ENCODE peak calls at places on chromosomes 13 and 19, in four cellular contexts. F is DMS53, S is EH, Z is heart left ventricle. G is an unnamed sample.

GRCh38 chr13:90797335-90797734 is 550.2 kb upstream of the MIR17HG start:
- DNase-seq in Z (no peak), S (no peak), F (no peak), G (no peak)

GRCh38 chr19:16586477-16586871 is 14.3 kb upstream of the SLC35E1 start:
- DNase-seq in S (no peak), Z (no peak), F (no peak), G (no peak)

GRCh38 chr13:87535911-87536310 is 135.3 kb upstream of the SLITRK5 start:
- DNase-seq in F (no peak), Z (no peak), S (no peak), G (no peak)

GRCh38 chr19:13401388-13401787 is 104.9 kb downstream of the CACNA1A start:
- DNase-seq in S (peak), F (peak), Z (no peak), G (no peak)

GRCh38 chr13:65188691-65189090 is 2041.4 kb downstream of the PCDH9 start:
- DNase-seq in F (no peak), S (peak), Z (no peak), G (no peak)

GRCh38 chr13:20125129-20125782 is 35.6 kb downstream of the GJA3 start:
- DNase-seq in Z (no peak), F (no peak), S (peak), G (no peak)

GRCh38 chr13:112703935-112704633 is 14.2 kb downstream of the ATP11A start:
- DNase-seq in S (no peak), F (no peak), Z (no peak), G (no peak)

GRCh38 chr19:29528350-29528945 is 2.7 kb downstream of the VSTM2B start:
- DNase-seq in S (peak), F (peak), Z (peak), G (no peak)

GRCh38 chr13:103289661-103290060 is 223.4 kb upstream of the SLC10A2 start:
- DNase-seq in Z (no peak), S (no peak), F (no peak), G (no peak)

GRCh38 chr19:29833614-29834261 is 21.9 kb downstream of the CCNE1 start:
- DNase-seq in S (no peak), Z (no peak), F (no peak), G (no peak)

GRCh38 chr19:19866599-19867248 is 1.0 kb downstream of the ZNF253 start:
- DNase-seq in F (peak), Z (no peak), S (peak), G (peak)

GRCh38 chr19:310141-310651 is 19.0 kb upstream of the PLPP2 start:
- DNase-seq in F (no peak), Z (no peak), S (no peak), G (no peak)